ENCODE peak calls at places on chromosomes 4 and X, in nine cellular contexts. O is Peyer's patch, F is sigmoid colon, Z is body of pancreas, W is cardiac muscle cell, B is tibial artery, Y is uterus, M is prostate gland, D is esophagus squamous epithelium. E is an unnamed sample.

GRCh38 chr4:76690091-76690905 is 207.6 kb downstream of the SOWAHB start:
- DNase-seq in O (no peak), F (no peak), Z (no peak), W (no peak), B (no peak), Y (no peak), M (no peak), D (no peak), E (peak; percentile 55)

GRCh38 chr4:86721412-86721811 is 127.3 kb downstream of the PTPN13 start:
- DNase-seq in O (no peak), F (no peak), Z (no peak), W (no peak), B (no peak), Y (no peak), M (no peak), D (no peak), E (no peak)

GRCh38 chrX:31153475-31154047 is 81.7 kb upstream of the FTHL17 start:
- DNase-seq in O (no peak), F (no peak), Z (no peak), W (no peak), B (no peak), Y (no peak), M (no peak), D (no peak), E (no peak)

GRCh38 chr4:185143596-185143969 is 517 bp downstream of the SLC25A4 start:
- DNase-seq in O (peak; percentile 46), F (peak; percentile 96), Z (peak; percentile 54), W (peak; percentile 93), B (peak; percentile 73), Y (peak; percentile 58), M (peak; percentile 75), D (no peak), E (peak; percentile 60)

GRCh38 chr4:89889289-89889688 is 5.4 kb upstream of the MMRN1 start:
- DNase-seq in O (no peak), F (no peak), Z (no peak), W (peak; percentile 47), B (peak; percentile 48), Y (no peak), M (no peak), D (no peak), E (no peak)

GRCh38 chr4:38832624-38833528 is 23.7 kb downstream of the TLR6 start:
- DNase-seq in O (no peak), F (no peak), Z (no peak), W (no peak), B (no peak), Y (no peak), M (no peak), D (no peak), E (no peak)

GRCh38 chrX:149259241-149259640 is 245.9 kb downstream of the IDS start:
- DNase-seq in O (no peak), F (no peak), Z (no peak), W (no peak), B (no peak), Y (no peak), M (no peak), D (no peak), E (no peak)

GRCh38 chr4:111945014-111945413 is 200.2 kb upstream of the FAM241A start:
- DNase-seq in O (no peak), F (no peak), Z (no peak), W (peak; percentile 67), B (no peak), Y (no peak), M (no peak), D (no peak), E (no peak)

GRCh38 chr4:42329421-42329820 is 67.9 kb upstream of the SHISA3 start:
- DNase-seq in O (no peak), F (no peak), Z (no peak), W (no peak), B (no peak), Y (no peak), M (no peak), D (no peak), E (no peak)

GRCh38 chr4:94887027-94887426 is 129.3 kb downstream of the BMPR1B start:
- DNase-seq in O (no peak), F (no peak), Z (no peak), W (no peak), B (no peak), Y (no peak), M (no peak), D (no peak), E (no peak)
- H3K4me1 ChIP-seq in O (no peaks in the 10 kb centered on the region), F (no peaks in the 10 kb centered on the region), Z (no peaks in the 10 kb centered on the region), W (no peaks in the 10 kb centered on the region), B (no peaks in the 10 kb centered on the region), Y (no peaks in the 10 kb centered on the region), M (no peaks in the 10 kb centered on the region), D (no peaks in the 10 kb centered on the region), E (no peaks in the 10 kb centered on the region)

GRCh38 chr4:20252656-20253271 is 1.1 kb downstream of the SLIT2 start:
- DNase-seq in O (no peak), F (peak; percentile 74), Z (peak; percentile 27), W (peak; percentile 67), B (peak; percentile 52), Y (peak; percentile 38), M (no peak), D (no peak), E (no peak)

GRCh38 chr4:20251796-20252655 is at the start of gene SLIT2:
- DNase-seq in O (no peak), F (peak; percentile 95), Z (peak; percentile 85), W (peak; percentile 94), B (peak; percentile 83), Y (peak; percentile 90), M (peak; percentile 78), D (no peak), E (peak; percentile 77)

GRCh38 chr4:20254517-20255250 is 3.0 kb downstream of the SLIT2 start:
- DNase-seq in O (no peak), F (peak; percentile 71), Z (peak; percentile 18), W (peak; percentile 67), B (peak; percentile 31), Y (peak; percentile 36), M (no peak), D (no peak), E (peak; percentile 19)

GRCh38 chr4:20253799-20254409 is 2.2 kb downstream of the SLIT2 start:
- DNase-seq in O (no peak), F (peak; percentile 75), Z (no peak), W (peak; percentile 48), B (peak; percentile 45), Y (peak; percentile 33), M (no peak), D (no peak), E (no peak)

DNA sequence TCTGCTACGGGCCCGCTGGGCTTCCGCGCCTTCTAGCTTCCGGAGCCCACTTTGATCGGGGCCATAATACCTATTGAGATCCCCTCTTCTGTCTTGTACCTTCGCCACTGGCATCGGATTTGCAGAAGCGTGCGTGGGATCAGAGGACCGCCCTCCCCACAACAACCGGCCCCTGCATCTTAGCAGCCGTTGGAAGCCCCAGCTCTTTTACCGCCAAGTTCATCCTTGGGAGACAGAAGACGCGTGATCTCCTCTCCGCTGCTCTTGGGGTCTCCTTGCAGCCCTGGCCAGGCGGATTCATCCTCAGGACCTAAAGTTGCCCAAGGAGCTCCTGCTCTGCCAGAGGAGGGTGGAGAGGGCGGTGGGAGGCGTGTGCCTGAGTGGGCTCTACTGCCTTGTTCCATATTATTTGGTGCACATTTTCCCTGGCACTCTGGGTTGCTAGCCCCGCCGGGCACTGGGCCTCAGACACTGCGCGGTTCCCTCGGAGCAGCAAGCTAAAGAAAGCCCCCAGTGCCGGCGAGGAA is 1.6 kb downstream of the SLIT2 start:
- DNase-seq in O (no peak), F (peak; percentile 63), Z (no peak), W (peak; percentile 17), B (no peak), Y (peak; percentile 18), M (no peak), D (no peak), E (peak; percentile 28)
- H3K4me3 ChIP-seq in O (peak overlapping the region; percentile 52), F (peak overlapping the region; percentile 71), Z (no peak overlapping the region), W (peak overlapping the region; percentile 84), B (peak overlapping the region; percentile 66), Y (peak overlapping the region; percentile 80), M (peak overlapping the region; percentile 56), D (peak overlapping the region; percentile 68), E (no peak overlapping the region)

GRCh38 chr4:104489731-104490095 is 5.0 kb downstream of the CXXC4 start:
- DNase-seq in O (no peak), F (no peak), Z (no peak), W (no peak), B (no peak), Y (no peak), M (no peak), D (no peak), E (no peak)

GRCh38 chr4:104486702-104487101 is 8.0 kb downstream of the CXXC4 start:
- DNase-seq in O (no peak), F (no peak), Z (no peak), W (no peak), B (no peak), Y (no peak), M (no peak), D (no peak), E (no peak)

GRCh38 chr4:104487105-104487504 is 7.6 kb downstream of the CXXC4 start:
- DNase-seq in O (no peak), F (no peak), Z (peak; percentile 34), W (peak; percentile 37), B (no peak), Y (no peak), M (no peak), D (no peak), E (no peak)

GRCh38 chr4:104490096-104490769 is 4.5 kb downstream of the CXXC4 start:
- DNase-seq in O (peak; percentile 21), F (peak; percentile 61), Z (peak; percentile 27), W (peak; percentile 22), B (no peak), Y (no peak), M (peak; percentile 20), D (no peak), E (no peak)

DNA sequence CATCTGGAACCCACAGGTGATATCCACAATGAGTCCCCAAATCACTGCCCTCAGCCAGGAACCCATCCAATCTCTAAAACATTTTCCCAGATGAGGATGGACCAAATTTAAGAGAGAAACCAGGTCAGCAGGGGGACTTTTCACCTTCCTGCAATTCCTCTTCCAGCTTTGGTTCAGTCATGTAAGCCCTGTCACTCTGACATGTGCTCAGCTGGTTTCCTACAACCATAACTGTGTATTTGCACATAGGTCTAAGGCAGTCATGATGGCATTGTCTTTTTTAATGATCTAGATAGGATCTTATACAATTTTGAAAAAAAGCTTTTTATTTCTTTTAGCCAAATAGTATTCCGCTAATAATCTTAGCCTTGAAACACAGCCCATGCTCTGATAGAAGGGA is 6.5 kb downstream of the CXXC4 start:
- DNase-seq in O (no peak), F (no peak), Z (no peak), W (peak; percentile 24), B (no peak), Y (no peak), M (no peak), D (no peak), E (no peak)
- H3K4me1 ChIP-seq in O (peaks cover 4% of the 10 kb centered on the region), F (peaks cover 11% of the 10 kb centered on the region), Z (peaks cover 35% of the 10 kb centered on the region), W (peaks cover 38% of the 10 kb centered on the region), B (no peaks in the 10 kb centered on the region), Y (no peaks in the 10 kb centered on the region), M (no peaks in the 10 kb centered on the region), D (peaks cover 9% of the 10 kb centered on the region), E (no peaks in the 10 kb centered on the region)

DNA sequence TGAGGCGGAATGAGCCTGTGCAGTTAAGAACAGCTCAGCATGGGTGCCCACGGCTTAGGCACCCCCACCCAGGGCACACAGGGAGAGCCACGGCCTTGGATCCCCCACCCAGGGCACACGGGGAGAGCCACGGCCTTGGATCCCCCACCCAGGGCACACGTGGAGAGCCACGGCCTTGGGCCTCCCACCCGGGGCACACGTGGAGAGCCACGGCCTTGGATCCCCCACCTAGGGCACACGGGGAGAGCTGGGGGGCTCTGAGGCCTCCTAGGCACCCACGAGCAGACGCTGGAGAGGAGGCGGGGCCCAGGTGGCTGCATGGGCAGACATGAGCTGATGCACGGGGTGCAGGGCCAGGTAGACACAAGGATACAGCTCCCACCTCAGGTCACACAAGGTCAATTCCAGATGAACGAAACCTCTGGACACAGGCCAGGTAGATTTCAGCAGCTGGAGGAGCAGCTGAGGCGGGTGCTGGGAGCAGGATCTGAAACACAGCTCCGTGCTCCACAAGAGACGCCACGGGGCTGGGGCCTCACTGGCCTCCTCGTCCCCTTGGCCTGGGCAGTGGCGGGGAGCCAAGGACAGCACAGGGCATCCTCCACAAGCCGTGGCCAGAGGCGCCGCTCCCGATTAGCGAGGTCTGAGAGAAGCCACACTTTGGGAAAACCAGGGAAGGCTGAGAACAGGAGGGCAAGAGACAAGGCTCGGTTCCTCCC is 30.8 kb downstream of the GAK start:
- DNase-seq in O (no peak), F (no peak), Z (no peak), W (no peak), B (no peak), Y (no peak), M (no peak), D (no peak), E (no peak)
- H3K4me3 ChIP-seq in O (no peak overlapping the region), F (no peak overlapping the region), Z (no peak overlapping the region), W (no peak overlapping the region), B (no peak overlapping the region), Y (no peak overlapping the region), M (no peak overlapping the region), D (no peak overlapping the region), E (no peak overlapping the region)

E was measured in mucosa of descending colon.